ENCODE peak calls at places on chromosome 4, in four cellular contexts. S is CD8-positive, alpha-beta T cell; P is neural crest cell; B is sigmoid colon. K is an unnamed sample.

GRCh38 chr4:150931005-150931404 is 84.1 kb downstream of the LRBA start:
- DNase-seq in S (no peak), P (no peak), B (no peak), K (no peak)

GRCh38 chr4:148962539-148963290 is 520.5 kb upstream of the NR3C2 start:
- DNase-seq in S (no peak), P (no peak), B (no peak), K (no peak)

GRCh38 chr4:65839288-65839919 is 169.1 kb upstream of the EPHA5 start:
- DNase-seq in S (no peak), P (no peak), B (no peak), K (no peak)

GRCh38 chr4:14916554-14917304 is 85.6 kb upstream of the CPEB2 start:
- DNase-seq in S (no peak), P (no peak), B (no peak), K (no peak)

GRCh38 chr4:77538574-77539157 is 67.0 kb upstream of the CXCL13 start:
- DNase-seq in S (no peak), P (no peak), B (no peak), K (no peak)

GRCh38 chr4:163161536-163162205 is 5.0 kb downstream of the NAF1 start:
- DNase-seq in S (no peak), P (no peak), B (no peak), K (no peak)

GRCh38 chr4:173218411-173219125 is 50.0 kb downstream of the GALNT7 start:
- DNase-seq in S (no peak), P (no peak), B (no peak), K (no peak)

GRCh38 chr4:136392576-136392975 is 1139.7 kb downstream of the PCDH18 start:
- DNase-seq in S (no peak), P (no peak), B (no peak), K (no peak)

GRCh38 chr4:151389316-151389715 is 19.7 kb upstream of the FHIP1A start:
- DNase-seq in S (no peak), P (no peak), B (no peak), K (no peak)

GRCh38 chr4:139297001-139297410 is 4.3 kb upstream of the NAA15 start:
- DNase-seq in S (no peak), P (no peak), B (no peak), K (no peak)

GRCh38 chr4:1492636-1493539 is 86.6 kb upstream of the NKX1-1 start:
- DNase-seq in S (no peak), P (no peak), B (peak), K (no peak)

GRCh38 chr4:83195280-83195679 is 80.8 kb upstream of the PLAC8 start:
- DNase-seq in S (no peak), P (no peak), B (no peak), K (no peak)

GRCh38 chr4:83191026-83191425 is 76.5 kb upstream of the PLAC8 start:
- DNase-seq in S (no peak), P (no peak), B (no peak), K (no peak)

GRCh38 chr4:83189631-83190136 is 75.2 kb upstream of the PLAC8 start:
- DNase-seq in S (no peak), P (no peak), B (no peak), K (peak)
- TF ChIP-seq CTCF in S (no peak), P (peak), B (no peak), K (no peak)

GRCh38 chr4:44632733-44633132 is 18.7 kb downstream of the YIPF7 start:
- DNase-seq in S (no peak), P (no peak), B (no peak), K (no peak)

GRCh38 chr4:44629280-44629866 is 22.1 kb downstream of the YIPF7 start:
- DNase-seq in S (no peak), P (peak), B (no peak), K (peak)

GRCh38 chr4:44632089-44632488 is 19.3 kb downstream of the YIPF7 start:
- DNase-seq in S (no peak), P (no peak), B (no peak), K (no peak)
- TF ChIP-seq CTCF in S (no peak), P (peak), B (no peak), K (no peak)

DNA sequence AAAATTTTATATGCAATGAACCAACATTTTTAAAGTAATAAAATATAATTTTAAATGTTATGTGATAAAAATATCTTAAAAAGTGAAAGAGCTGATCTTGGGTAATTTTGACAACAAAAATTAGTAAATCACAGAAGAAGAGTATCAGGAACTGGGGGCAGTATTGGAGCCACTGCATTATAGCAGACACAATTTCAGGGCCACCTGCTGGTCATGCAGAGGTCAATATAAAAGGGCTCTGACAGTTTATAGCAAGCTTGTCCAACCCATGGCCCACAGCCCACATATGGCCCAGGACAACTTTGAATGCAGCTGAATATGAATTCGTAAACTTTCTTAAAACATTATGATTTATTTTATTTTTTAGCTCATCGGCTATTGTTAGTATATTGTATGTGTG is 13.0 kb upstream of the LEF1 start:
- DNase-seq in S (no peak), P (no peak), B (no peak), K (no peak)
- TF ChIP-seq CTCF in S (peak), P (peak), B (no peak), K (no peak)

GRCh38 chr4:42573249-42573648 is 83.7 kb downstream of the ATP8A1 start:
- DNase-seq in S (no peak), P (no peak), B (no peak), K (no peak)
- TF ChIP-seq CTCF in S (no peak), P (no peak), B (no peak), K (no peak)

GRCh38 chr4:17934286-17934685 is 87.3 kb downstream of the LCORL start:
- DNase-seq in S (no peak), P (no peak), B (no peak), K (no peak)
- TF ChIP-seq CTCF in S (no peak), P (no peak), B (no peak), K (no peak)

DNA sequence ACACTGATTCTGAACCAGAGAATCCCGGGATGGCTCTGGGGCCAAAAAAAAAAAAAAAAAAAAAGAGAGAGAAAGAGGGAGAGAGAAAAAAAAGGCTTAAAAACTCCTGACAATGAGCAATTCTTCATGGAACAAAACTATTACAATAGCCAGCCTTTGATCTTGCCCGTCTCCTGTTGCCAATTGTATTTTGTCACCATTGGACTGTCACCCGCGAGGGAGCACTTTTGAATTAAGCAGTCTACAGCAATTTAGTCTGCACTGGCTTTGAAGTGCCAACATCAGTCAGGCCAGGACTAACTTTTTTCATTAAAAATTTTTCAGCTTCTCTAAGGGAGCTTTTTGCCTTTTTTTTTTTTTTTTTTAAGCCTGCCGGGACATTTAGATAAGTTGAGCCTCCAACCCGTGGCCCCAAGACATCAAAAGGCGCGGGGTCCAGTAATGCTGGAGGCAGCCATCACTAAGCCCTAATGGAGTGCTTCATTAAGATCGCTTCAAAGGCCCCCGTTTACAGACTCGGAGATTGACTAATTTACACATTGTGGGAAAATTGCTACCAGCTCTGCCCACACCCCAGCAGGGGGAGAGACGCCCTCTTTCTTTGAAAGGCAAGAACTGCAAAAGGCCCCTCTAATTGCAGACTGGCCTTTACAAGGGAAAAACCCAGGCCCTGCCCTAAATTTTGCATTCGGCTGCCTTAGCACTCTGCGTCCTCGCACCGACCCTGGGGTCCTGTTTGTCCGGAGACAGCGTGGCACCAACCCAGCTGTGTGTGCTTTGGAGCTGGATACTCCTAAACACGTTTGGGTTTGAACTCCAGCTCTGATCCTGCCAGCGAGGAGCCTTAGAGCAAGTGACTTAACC is 98.1 kb upstream of the MSX1 start:
- DNase-seq in S (no peak), P (peak), B (no peak), K (no peak)
- TF ChIP-seq CTCF in S (no peak), P (peak), B (no peak), K (peak)

K was measured in nephron progenitor cell.